ENCODE peak calls at places on chromosomes 12 and 14, in seven cellular contexts. K, W, I, H, Y, E and U are unnamed samples.

GRCh38 chr14:41137741-41138140 is 468.9 kb upstream of the LRFN5 start:
- DNase-seq in H (no peak), I (no peak), W (no peak), K (no peak), Y (peak; percentile 0), E (no peak), U (no peak)

GRCh38 chr14:92470215-92470614 is 43.4 kb upstream of the RIN3 start:
- DNase-seq in W (no peak), K (no peak), Y (no peak), E (no peak), I (no peak), H (no peak), U (no peak)

GRCh38 chr14:93035917-93036651 is 79.6 kb downstream of the ITPK1 start:
- DNase-seq in H (no peak), I (no peak), Y (peak; percentile 91), E (no peak), W (no peak), K (no peak), U (no peak)

GRCh38 chr12:76623929-76624328 is 64.4 kb upstream of the OSBPL8 start:
- DNase-seq in I (peak; percentile 16), W (no peak), E (no peak), Y (no peak), K (no peak), H (no peak), U (no peak)

GRCh38 chr12:20366776-20367409 is 1.4 kb upstream of the PDE3A start:
- DNase-seq in E (no peak), H (no peak), Y (no peak), W (no peak), I (no peak), K (no peak), U (no peak)

GRCh38 chr12:10641735-10642500 is 28.5 kb upstream of the MAGOHB start:
- DNase-seq in Y (no peak), I (peak; percentile 49), H (no peak), E (no peak), K (no peak), W (no peak), U (no peak)

GRCh38 chr12:31362759-31363415 is 36.9 kb upstream of the SINHCAF start:
- DNase-seq in E (no peak), W (peak; percentile 27), I (peak; percentile 65), Y (peak; percentile 35), K (peak; percentile 50), H (peak; percentile 46), U (no peak)

GRCh38 chr14:61126083-61126962 is 145.3 kb downstream of the SLC38A6 start:
- DNase-seq in I (no peak), H (no peak), W (no peak), K (no peak), Y (no peak), E (no peak), U (no peak)

GRCh38 chr14:104582005-104582404 is 2.4 kb downstream of the C14orf180 start:
- DNase-seq in W (no peak), H (no peak), K (peak; percentile 60), Y (no peak), I (no peak), E (no peak), U (no peak)

GRCh38 chr14:91401751-91402150 is 15.9 kb downstream of the CCDC88C start:
- DNase-seq in E (no peak), W (no peak), K (no peak), I (no peak), Y (no peak), H (no peak), U (no peak)

GRCh38 chr12:101598483-101598882 is 3.7 kb downstream of the MYBPC1 start:
- DNase-seq in Y (no peak), W (no peak), E (no peak), I (no peak), H (no peak), K (no peak), U (no peak)

GRCh38 chr12:116332705-116333380 is 55.4 kb upstream of the MED13L start:
- DNase-seq in H (no peak), I (no peak), Y (no peak), E (no peak), W (no peak), K (no peak), U (no peak)

GRCh38 chr12:125131958-125132357 is 66.7 kb downstream of the AACS start:
- DNase-seq in H (no peak), W (no peak), I (no peak), Y (no peak), E (no peak), K (no peak), U (no peak)

GRCh38 chr12:126685636-126686035 is 1581.3 kb upstream of the TMEM132C start:
- DNase-seq in H (no peak), I (no peak), K (no peak), E (no peak), Y (no peak), W (no peak), U (no peak)

GRCh38 chr14:67514203-67514607 is 18.9 kb upstream of the PLEKHH1 start:
- DNase-seq in W (no peak), Y (no peak), K (no peak), E (no peak), H (peak; percentile 50), I (peak; percentile 28), U (peak; percentile 19)

GRCh38 chr12:69490920-69491643 is 20.9 kb downstream of the FRS2 start:
- DNase-seq in Y (no peak), K (no peak), W (no peak), E (no peak), H (no peak), I (no peak), U (no peak)

GRCh38 chr12:117114784-117115183 is 15.6 kb upstream of the TESC start:
- DNase-seq in Y (no peak), W (no peak), E (no peak), H (no peak), I (no peak), K (peak; percentile 74), U (no peak)

GRCh38 chr12:29103539-29103974 is 45.5 kb upstream of the FAR2 start:
- DNase-seq in W (no peak), K (no peak), I (peak; percentile 11), Y (no peak), E (no peak), H (no peak), U (no peak)

GRCh38 chr12:70724444-70724843 is 87.2 kb upstream of the PTPRB start:
- DNase-seq in I (no peak), Y (no peak), E (no peak), K (no peak), H (no peak), W (no peak), U (no peak)

GRCh38 chr12:29088611-29089219 is 60.4 kb upstream of the FAR2 start:
- DNase-seq in K (no peak), E (no peak), Y (peak; percentile 1), W (no peak), H (no peak), I (no peak), U (no peak)

GRCh38 chr12:14247166-14247565 is 118.3 kb upstream of the ATF7IP start:
- DNase-seq in E (no peak), H (no peak), W (no peak), Y (no peak), I (no peak), K (no peak), U (no peak)

GRCh38 chr12:129629901-129630300 is 273.9 kb downstream of the TMEM132D start:
- DNase-seq in W (no peak), I (no peak), Y (no peak), H (no peak), K (no peak), E (no peak), U (no peak)

GRCh38 chr12:72543777-72544467 is 271.8 kb downstream of the TRHDE start:
- DNase-seq in K (no peak), E (no peak), I (no peak), H (no peak), W (no peak), Y (no peak), U (no peak)

GRCh38 chr12:108622425-108622824 is 11.3 kb downstream of the SELPLG start:
- DNase-seq in Y (peak; percentile 49), I (no peak), K (no peak), E (no peak), W (no peak), H (no peak), U (no peak)

GRCh38 chr14:66072190-66072905 is 413.8 kb upstream of the CCDC196 start:
- DNase-seq in W (no peak), E (no peak), Y (no peak), H (no peak), K (no peak), I (no peak), U (no peak)
- TF ChIP-seq POLR2AphosphoS5 in W (no peak), E (no peak), Y (no peak), H (no peak), K (no peak), I (no peak), U (no peak)

GRCh38 chr14:50000215-50001145 is 107.6 kb downstream of the ARF6 start:
- DNase-seq in I (peak; percentile 76), Y (peak; percentile 36), E (peak; percentile 83), W (no peak), K (peak; percentile 56), H (peak; percentile 41), U (peak; percentile 72)
- TF ChIP-seq POLR2A in I (peak; percentile 59), Y (no peak), E (peak; percentile 31), W (peak; percentile 54), K (no peak), H (no peak), U (no peak)

GRCh38 chr12:84638811-84639368 is 273.7 kb downstream of the SLC6A15 start:
- DNase-seq in H (no peak), K (no peak), I (no peak), W (no peak), E (no peak), Y (no peak), U (no peak)
- TF ChIP-seq POLR2AphosphoS5 in H (no peak), K (no peak), I (no peak), W (no peak), E (no peak), Y (no peak), U (no peak)

GRCh38 chr12:26939192-26939832 is 1.0 kb downstream of the FGFR1OP2 start:
- DNase-seq in K (no peak), E (no peak), I (no peak), H (no peak), W (no peak), Y (no peak), U (no peak)

GRCh38 chr12:26938660-26939185 is 453 bp downstream of the FGFR1OP2 start:
- DNase-seq in W (no peak), Y (peak; percentile 35), K (peak; percentile 38), E (no peak), I (no peak), H (peak; percentile 12), U (no peak)

GRCh38 chr12:26939953-26940352 is 1.7 kb downstream of the FGFR1OP2 start:
- DNase-seq in W (no peak), I (no peak), K (no peak), E (no peak), H (no peak), Y (no peak), U (no peak)

GRCh38 chr12:26941251-26941650 is 3.0 kb downstream of the FGFR1OP2 start:
- DNase-seq in K (no peak), Y (no peak), H (no peak), E (no peak), W (no peak), I (no peak), U (no peak)

DNA sequence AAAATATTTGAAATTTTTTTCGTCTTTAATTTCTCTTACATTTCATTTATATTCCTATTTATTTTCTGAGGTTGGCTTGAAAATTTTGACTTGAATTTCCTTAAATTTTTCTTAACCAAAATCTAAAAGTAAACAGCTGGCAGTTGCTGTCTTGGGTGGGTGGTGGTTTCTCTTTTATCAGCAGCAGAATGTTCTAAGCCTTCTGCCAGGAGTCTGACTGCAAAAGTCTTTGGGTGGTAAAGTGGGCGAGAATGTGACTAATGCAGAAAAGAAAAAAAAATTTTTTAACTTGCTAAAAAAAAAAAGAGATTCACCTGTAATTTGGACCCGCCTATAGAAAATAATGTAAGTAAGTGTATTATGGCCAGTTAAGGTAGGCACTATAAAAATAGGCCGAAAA is 2.5 kb downstream of the FGFR1OP2 start:
- DNase-seq in W (no peak), H (no peak), K (no peak), E (no peak), I (no peak), Y (no peak), U (no peak)
- TF ChIP-seq POLR2A in W (no peak), H (no peak), K (no peak), E (no peak), I (no peak), Y (no peak), U (no peak)